ENCODE peak calls at places on chromosomes 2 and 18, in nine cellular contexts. One of them, this sample, is unnamed.

GRCh38 chr18:12307871-12308385 is at the start of gene TUBB6:
- DNase-seq in endothelial cell: peak
- DNase-seq in GM19239: peak
- DNase-seq in body of pancreas: peak
- DNase-seq in HT1080: peak
- DNase-seq in NCI-H2081: no peak
- DNase-seq in NCI-H446 treated with DMSO at 0.1 percent for 48 hours: peak
- DNase-seq in germinal center: peak
- DNase-seq in EL: peak
- DNase-seq in this sample: peak

GRCh38 chr18:12052866-12053265 is 40.8 kb upstream of the ANKRD62 start:
- DNase-seq in endothelial cell: no peak
- DNase-seq in GM19239: no peak
- DNase-seq in body of pancreas: no peak
- DNase-seq in HT1080: no peak
- DNase-seq in NCI-H2081: no peak
- DNase-seq in NCI-H446 treated with DMSO at 0.1 percent for 48 hours: no peak
- DNase-seq in germinal center: no peak
- DNase-seq in EL: no peak
- DNase-seq in this sample: no peak

GRCh38 chr2:45898819-45899218 is 247.3 kb downstream of the PRKCE start:
- DNase-seq in endothelial cell: no peak
- DNase-seq in GM19239: no peak
- DNase-seq in body of pancreas: peak
- DNase-seq in HT1080: no peak
- DNase-seq in NCI-H2081: no peak
- DNase-seq in NCI-H446 treated with DMSO at 0.1 percent for 48 hours: no peak
- DNase-seq in germinal center: no peak
- DNase-seq in EL: no peak
- DNase-seq in this sample: no peak

GRCh38 chr2:225282858-225283693 is 116.4 kb upstream of the NYAP2 start:
- DNase-seq in endothelial cell: peak
- DNase-seq in GM19239: peak
- DNase-seq in body of pancreas: peak
- DNase-seq in HT1080: peak
- DNase-seq in NCI-H2081: peak
- DNase-seq in NCI-H446 treated with DMSO at 0.1 percent for 48 hours: peak
- DNase-seq in germinal center: peak
- DNase-seq in EL: peak
- DNase-seq in this sample: peak

GRCh38 chr2:194867328-194867727 is 789.7 kb upstream of the SLC39A10 start:
- DNase-seq in endothelial cell: no peak
- DNase-seq in GM19239: no peak
- DNase-seq in body of pancreas: no peak
- DNase-seq in HT1080: peak
- DNase-seq in NCI-H2081: peak
- DNase-seq in NCI-H446 treated with DMSO at 0.1 percent for 48 hours: peak
- DNase-seq in germinal center: no peak
- DNase-seq in EL: no peak
- DNase-seq in this sample: peak

GRCh38 chr2:1625281-1626001 is 118.9 kb downstream of the PXDN start:
- DNase-seq in endothelial cell: peak
- DNase-seq in GM19239: no peak
- DNase-seq in body of pancreas: no peak
- DNase-seq in HT1080: peak
- DNase-seq in NCI-H2081: peak
- DNase-seq in NCI-H446 treated with DMSO at 0.1 percent for 48 hours: no peak
- DNase-seq in germinal center: no peak
- DNase-seq in EL: peak
- DNase-seq in this sample: no peak

GRCh38 chr2:9800975-9801723 is 42.1 kb upstream of the TAF1B start:
- DNase-seq in endothelial cell: no peak
- DNase-seq in GM19239: no peak
- DNase-seq in body of pancreas: no peak
- DNase-seq in HT1080: peak
- DNase-seq in NCI-H2081: no peak
- DNase-seq in NCI-H446 treated with DMSO at 0.1 percent for 48 hours: no peak
- DNase-seq in germinal center: no peak
- DNase-seq in EL: peak
- DNase-seq in this sample: peak

GRCh38 chr2:10407841-10408648 is 40.1 kb downstream of the ODC1 start:
- DNase-seq in endothelial cell: no peak
- DNase-seq in GM19239: peak
- DNase-seq in body of pancreas: peak
- DNase-seq in HT1080: peak
- DNase-seq in NCI-H2081: no peak
- DNase-seq in NCI-H446 treated with DMSO at 0.1 percent for 48 hours: no peak
- DNase-seq in germinal center: peak
- DNase-seq in EL: peak
- DNase-seq in this sample: peak

GRCh38 chr2:11243512-11243911 is 88.2 kb downstream of the SLC66A3 start:
- DNase-seq in endothelial cell: no peak
- DNase-seq in GM19239: no peak
- DNase-seq in body of pancreas: no peak
- DNase-seq in HT1080: no peak
- DNase-seq in NCI-H2081: no peak
- DNase-seq in NCI-H446 treated with DMSO at 0.1 percent for 48 hours: no peak
- DNase-seq in germinal center: no peak
- DNase-seq in EL: no peak
- DNase-seq in this sample: no peak

GRCh38 chr2:230408244-230408842 is 7.7 kb upstream of the SP100 start:
- DNase-seq in endothelial cell: no peak
- DNase-seq in GM19239: no peak
- DNase-seq in body of pancreas: no peak
- DNase-seq in HT1080: peak
- DNase-seq in NCI-H2081: no peak
- DNase-seq in NCI-H446 treated with DMSO at 0.1 percent for 48 hours: no peak
- DNase-seq in germinal center: no peak
- DNase-seq in EL: peak
- DNase-seq in this sample: no peak

GRCh38 chr2:232341739-232342126 is 36.8 kb upstream of the ALPP start:
- DNase-seq in endothelial cell: no peak
- DNase-seq in GM19239: no peak
- DNase-seq in body of pancreas: no peak
- DNase-seq in HT1080: no peak
- DNase-seq in NCI-H2081: no peak
- DNase-seq in NCI-H446 treated with DMSO at 0.1 percent for 48 hours: no peak
- DNase-seq in germinal center: no peak
- DNase-seq in EL: no peak
- DNase-seq in this sample: no peak

GRCh38 chr2:65746919-65747678 is 314.7 kb upstream of the SPRED2 start:
- DNase-seq in endothelial cell: no peak
- DNase-seq in GM19239: no peak
- DNase-seq in body of pancreas: no peak
- DNase-seq in HT1080: no peak
- DNase-seq in NCI-H2081: no peak
- DNase-seq in NCI-H446 treated with DMSO at 0.1 percent for 48 hours: no peak
- DNase-seq in germinal center: no peak
- DNase-seq in EL: no peak
- DNase-seq in this sample: no peak

GRCh38 chr2:219409619-219410018 is 8.6 kb upstream of the DES start:
- DNase-seq in endothelial cell: no peak
- DNase-seq in GM19239: no peak
- DNase-seq in body of pancreas: no peak
- DNase-seq in HT1080: no peak
- DNase-seq in NCI-H2081: no peak
- DNase-seq in NCI-H446 treated with DMSO at 0.1 percent for 48 hours: no peak
- DNase-seq in germinal center: no peak
- DNase-seq in EL: no peak
- DNase-seq in this sample: no peak

GRCh38 chr18:48629730-48630324 is 91.0 kb downstream of the CTIF start:
- DNase-seq in endothelial cell: no peak
- DNase-seq in GM19239: no peak
- DNase-seq in body of pancreas: no peak
- DNase-seq in HT1080: peak
- DNase-seq in NCI-H2081: no peak
- DNase-seq in NCI-H446 treated with DMSO at 0.1 percent for 48 hours: peak
- DNase-seq in germinal center: no peak
- DNase-seq in EL: peak
- DNase-seq in this sample: no peak

GRCh38 chr2:207765541-207765940 is 4.2 kb downstream of the FZD5 start:
- DNase-seq in endothelial cell: no peak
- DNase-seq in GM19239: no peak
- DNase-seq in body of pancreas: peak
- DNase-seq in HT1080: no peak
- DNase-seq in NCI-H2081: no peak
- DNase-seq in NCI-H446 treated with DMSO at 0.1 percent for 48 hours: no peak
- DNase-seq in germinal center: no peak
- DNase-seq in EL: no peak
- DNase-seq in this sample: peak

GRCh38 chr2:120842456-120843439 is 107.1 kb downstream of the GLI2 start:
- DNase-seq in endothelial cell: no peak
- DNase-seq in GM19239: no peak
- DNase-seq in body of pancreas: no peak
- DNase-seq in HT1080: no peak
- DNase-seq in NCI-H2081: no peak
- DNase-seq in NCI-H446 treated with DMSO at 0.1 percent for 48 hours: no peak
- DNase-seq in germinal center: no peak
- DNase-seq in EL: no peak
- DNase-seq in this sample: no peak

GRCh38 chr18:67599277-67599676 is 82.8 kb upstream of the DSEL start:
- DNase-seq in endothelial cell: no peak
- DNase-seq in GM19239: no peak
- DNase-seq in body of pancreas: no peak
- DNase-seq in HT1080: peak
- DNase-seq in NCI-H2081: no peak
- DNase-seq in NCI-H446 treated with DMSO at 0.1 percent for 48 hours: no peak
- DNase-seq in germinal center: no peak
- DNase-seq in EL: peak
- DNase-seq in this sample: no peak

GRCh38 chr2:39118786-39119499 is 1.9 kb downstream of the SOS1 start:
- DNase-seq in endothelial cell: no peak
- DNase-seq in GM19239: no peak
- DNase-seq in body of pancreas: no peak
- DNase-seq in HT1080: no peak
- DNase-seq in NCI-H2081: no peak
- DNase-seq in NCI-H446 treated with DMSO at 0.1 percent for 48 hours: no peak
- DNase-seq in germinal center: peak
- DNase-seq in EL: no peak
- DNase-seq in this sample: no peak

GRCh38 chr2:184875911-184876310 is 277.6 kb downstream of the ZNF804A start:
- DNase-seq in endothelial cell: no peak
- DNase-seq in GM19239: no peak
- DNase-seq in body of pancreas: no peak
- DNase-seq in HT1080: no peak
- DNase-seq in NCI-H2081: no peak
- DNase-seq in NCI-H446 treated with DMSO at 0.1 percent for 48 hours: no peak
- DNase-seq in germinal center: no peak
- DNase-seq in EL: no peak
- DNase-seq in this sample: no peak

GRCh38 chr2:216538538-216538937 is 39.9 kb downstream of the RPL37A start:
- DNase-seq in endothelial cell: no peak
- DNase-seq in GM19239: no peak
- DNase-seq in body of pancreas: no peak
- DNase-seq in HT1080: no peak
- DNase-seq in NCI-H2081: no peak
- DNase-seq in NCI-H446 treated with DMSO at 0.1 percent for 48 hours: no peak
- DNase-seq in germinal center: no peak
- DNase-seq in EL: no peak
- DNase-seq in this sample: no peak

GRCh38 chr18:31497711-31498449 is at the start of gene DSG2:
- DNase-seq in endothelial cell: peak
- DNase-seq in GM19239: peak
- DNase-seq in body of pancreas: peak
- DNase-seq in HT1080: peak
- DNase-seq in NCI-H2081: peak
- DNase-seq in NCI-H446 treated with DMSO at 0.1 percent for 48 hours: no peak
- DNase-seq in germinal center: peak
- DNase-seq in EL: no peak
- DNase-seq in this sample: peak

GRCh38 chr2:38074047-38074774 is 1.7 kb downstream of the CYP1B1 start:
- DNase-seq in endothelial cell: no peak
- DNase-seq in GM19239: no peak
- DNase-seq in body of pancreas: no peak
- DNase-seq in HT1080: no peak
- DNase-seq in NCI-H2081: no peak
- DNase-seq in NCI-H446 treated with DMSO at 0.1 percent for 48 hours: no peak
- DNase-seq in germinal center: no peak
- DNase-seq in EL: no peak
- DNase-seq in this sample: no peak

GRCh38 chr2:119841550-119841949 is 81.8 kb downstream of the PTPN4 start:
- DNase-seq in endothelial cell: no peak
- DNase-seq in GM19239: no peak
- DNase-seq in body of pancreas: no peak
- DNase-seq in HT1080: no peak
- DNase-seq in NCI-H2081: no peak
- DNase-seq in NCI-H446 treated with DMSO at 0.1 percent for 48 hours: no peak
- DNase-seq in germinal center: no peak
- DNase-seq in EL: no peak
- DNase-seq in this sample: no peak

GRCh38 chr2:70516596-70516995 is 37.0 kb downstream of the TGFA start:
- DNase-seq in endothelial cell: no peak
- DNase-seq in GM19239: peak
- DNase-seq in body of pancreas: no peak
- DNase-seq in HT1080: peak
- DNase-seq in NCI-H2081: no peak
- DNase-seq in NCI-H446 treated with DMSO at 0.1 percent for 48 hours: no peak
- DNase-seq in germinal center: peak
- DNase-seq in EL: peak
- DNase-seq in this sample: no peak

This sample was measured in Calu3.